ENCODE peak calls at places on chromosomes 7 and 10, in four cellular contexts. G is upper lobe of left lung; L is GM06990; X is CD4-positive, alpha-beta memory T cell. O is an unnamed sample.

GRCh38 chr7:36784991-36785940 is 61.0 kb upstream of the AOAH start:
- DNase-seq in X (peak; percentile 86), G (peak; percentile 65), L (peak; percentile 6), O (peak; percentile 59)

GRCh38 chr7:151628846-151629604 is 109.3 kb upstream of the RHEB start:
- DNase-seq in L (no peak), X (no peak), G (peak; percentile 12), O (no peak)

GRCh38 chr10:129136074-129136473 is 331.0 kb upstream of the MGMT start:
- DNase-seq in L (no peak), G (no peak), X (no peak), O (no peak)

GRCh38 chr7:113199841-113200240 is 81.5 kb upstream of the SMIM30 start:
- DNase-seq in X (no peak), G (no peak), L (no peak), O (no peak)

GRCh38 chr7:108091461-108091831 is 38.7 kb downstream of the LAMB4 start:
- DNase-seq in G (no peak), X (no peak), L (no peak), O (no peak)

GRCh38 chr7:99737726-99738125 is 2.7 kb upstream of the CYP3A7 start:
- DNase-seq in X (no peak), G (no peak), L (no peak), O (no peak)

GRCh38 chr10:102834143-102834542 is 3.1 kb downstream of the CYP17A1 start:
- DNase-seq in G (no peak), L (no peak), X (no peak), O (no peak)

GRCh38 chr10:122419890-122420623 is 34.4 kb upstream of the ARMS2 start:
- DNase-seq in G (no peak), X (no peak), L (no peak), O (no peak)

GRCh38 chr10:96370575-96371157 is 11.9 kb upstream of the OPALIN start:
- DNase-seq in X (peak; percentile 40), L (no peak), G (no peak), O (peak; percentile 59)

GRCh38 chr10:64594072-64594471 is 1072.9 kb downstream of the REEP3 start:
- DNase-seq in G (no peak), L (no peak), X (no peak), O (no peak)

GRCh38 chr7:33882040-33882800 is 23.1 kb upstream of the BMPER start:
- DNase-seq in L (no peak), G (no peak), X (no peak), O (no peak)

GRCh38 chr7:140060788-140061606 is 1.8 kb downstream of the PARP12 start:
- DNase-seq in G (peak; percentile 39), X (no peak), L (no peak), O (no peak)

GRCh38 chr7:108570146-108570755 is 577 bp downstream of the DNAJB9 start:
- DNase-seq in L (no peak), X (peak; percentile 61), G (peak; percentile 73), O (no peak)

GRCh38 chr7:32957326-32958045 is at the start of gene FKBP9:
- DNase-seq in L (peak; percentile 44), X (no peak), G (peak; percentile 95), O (peak; percentile 21)

GRCh38 chr7:104791065-104791464 is 222.9 kb upstream of the KMT2E start:
- DNase-seq in G (no peak), X (no peak), L (no peak), O (no peak)

GRCh38 chr7:31122649-31123058 is 70.5 kb downstream of the ADCYAP1R1 start:
- DNase-seq in X (peak; percentile 34), L (peak; percentile 15), G (peak; percentile 55), O (peak; percentile 10)

GRCh38 chr10:4242561-4243035 is 457.6 kb upstream of the KLF6 start:
- DNase-seq in X (no peak), G (no peak), L (no peak), O (no peak)

GRCh38 chr10:59331661-59332060 is 30.7 kb downstream of the FAM13C start:
- DNase-seq in G (no peak), L (no peak), X (no peak), O (no peak)

GRCh38 chr10:35420044-35420443 is 83.7 kb downstream of the CCNY start:
- DNase-seq in G (no peak), X (no peak), L (no peak), O (no peak)

GRCh38 chr7:18846765-18847215 is 270.6 kb downstream of the TWIST1 start:
- DNase-seq in X (no peak), G (no peak), L (no peak), O (no peak)

GRCh38 chr10:3961082-3961481 is 176.1 kb upstream of the KLF6 start:
- DNase-seq in X (peak; percentile 72), G (no peak), L (no peak), O (no peak)

GRCh38 chr10:102118867-102119266 is 1.3 kb downstream of the LDB1 start:
- DNase-seq in L (peak; percentile 34), G (peak; percentile 76), X (no peak), O (no peak)

DNA sequence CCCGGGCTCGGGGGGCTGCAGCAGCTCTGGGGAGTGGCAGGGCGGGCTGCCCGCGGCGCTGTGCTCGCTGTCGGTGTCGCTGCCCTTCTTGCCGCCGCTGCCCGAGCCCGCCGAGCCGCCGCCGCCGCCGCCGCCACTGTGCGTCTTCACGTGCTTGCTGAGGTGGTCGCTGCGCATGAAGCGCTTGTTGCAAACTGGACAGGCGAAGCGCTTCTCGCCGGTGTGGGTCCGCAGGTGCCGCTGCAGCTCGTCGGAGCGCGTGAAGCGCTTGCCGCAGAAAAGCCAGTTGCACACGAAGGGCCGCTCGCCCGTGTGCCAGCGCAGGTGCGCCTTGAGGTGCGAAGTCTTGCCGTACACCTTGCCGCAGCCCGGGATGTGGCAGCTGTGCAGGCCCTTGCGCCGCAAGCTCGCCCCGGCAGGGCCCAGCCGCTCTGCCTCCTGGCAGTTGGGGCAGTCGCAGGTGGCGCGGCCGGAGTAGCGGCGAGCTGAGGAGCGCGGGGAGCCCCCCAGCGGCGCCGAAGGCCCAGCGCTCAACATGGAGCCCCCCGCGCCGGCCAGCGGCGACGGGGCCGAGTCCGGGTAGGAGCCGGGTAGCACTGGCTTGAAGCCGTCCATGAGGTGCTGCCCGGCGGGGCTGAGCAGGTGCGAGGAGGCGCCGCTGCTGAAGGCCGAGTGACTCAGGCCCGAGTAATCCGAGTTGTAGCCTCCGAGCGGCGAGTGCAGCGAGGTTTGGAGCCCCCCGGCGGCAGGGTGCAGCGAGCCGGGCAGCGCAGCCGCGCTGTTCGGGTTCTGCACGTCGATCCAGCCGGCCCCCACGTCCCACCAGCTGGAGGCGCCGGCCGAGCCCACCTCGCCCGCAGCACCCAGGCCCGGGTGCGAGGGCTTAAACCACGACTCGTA is 2.1 kb downstream of the SP8 start:
- DNase-seq in L (no peak), X (no peak), G (no peak), O (no peak)
- H3K27me3 ChIP-seq in L (no peaks in the 10 kb centered on the region), X (peaks cover 30% of the 10 kb centered on the region), G (peaks cover 54% of the 10 kb centered on the region), O (peaks cover 33% of the 10 kb centered on the region)

GRCh38 chr7:133099887-133100286 is 18.0 kb upstream of the CHCHD3 start:
- DNase-seq in X (no peak), G (no peak), L (no peak), O (no peak)
- H3K27me3 ChIP-seq in X (no peaks in the 10 kb centered on the region), G (no peaks in the 10 kb centered on the region), L (peaks cover 2% of the 10 kb centered on the region), O (no peaks in the 10 kb centered on the region)

DNA sequence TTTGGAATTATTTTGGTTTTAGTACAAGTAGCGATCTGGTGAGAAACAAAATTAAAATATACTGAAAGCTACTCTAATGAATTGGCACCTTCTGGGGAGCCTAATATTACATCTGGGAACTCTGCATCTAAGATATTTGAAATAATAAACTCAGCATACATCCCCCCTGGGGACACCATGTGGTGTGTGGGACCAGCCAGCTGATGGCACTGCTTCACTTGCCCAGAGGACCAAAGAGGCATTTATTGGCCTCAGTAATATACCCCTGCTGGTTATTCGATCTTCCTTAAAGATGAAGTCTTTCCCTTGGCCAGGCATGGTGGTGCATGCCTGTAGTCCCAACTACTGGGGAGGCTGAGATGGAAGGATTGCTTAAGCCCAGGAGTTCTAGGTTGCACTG is 195.1 kb upstream of the AUTS2 start:
- DNase-seq in G (no peak), L (no peak), X (no peak), O (no peak)
- H3K27me3 ChIP-seq in G (no peaks in the 10 kb centered on the region), L (no peaks in the 10 kb centered on the region), X (no peaks in the 10 kb centered on the region), O (no peaks in the 10 kb centered on the region)

DNA sequence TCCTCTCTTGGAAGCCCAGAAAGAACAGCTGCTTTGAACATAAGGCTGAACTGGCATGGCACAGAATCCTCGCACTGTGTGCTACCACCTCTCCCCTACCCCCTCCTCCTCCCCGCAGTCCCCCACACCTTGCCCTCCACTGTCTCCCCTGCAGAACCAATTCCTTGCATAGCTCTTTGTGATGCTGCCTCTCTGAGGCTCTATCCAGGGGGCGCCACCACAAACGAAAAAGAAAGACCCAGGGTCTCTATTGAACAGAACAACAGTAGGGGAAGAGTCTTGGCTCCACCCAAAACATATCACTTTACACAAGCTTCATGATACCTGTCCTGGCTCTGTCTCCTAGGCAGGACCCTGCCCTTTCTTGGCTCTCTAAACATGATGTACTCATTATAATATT is 26.2 kb upstream of the EBLN1 start:
- DNase-seq in L (no peak), X (no peak), G (no peak), O (no peak)
- H3K27me3 ChIP-seq in L (no peaks in the 10 kb centered on the region), X (no peaks in the 10 kb centered on the region), G (no peaks in the 10 kb centered on the region), O (peaks cover 6% of the 10 kb centered on the region)

DNA sequence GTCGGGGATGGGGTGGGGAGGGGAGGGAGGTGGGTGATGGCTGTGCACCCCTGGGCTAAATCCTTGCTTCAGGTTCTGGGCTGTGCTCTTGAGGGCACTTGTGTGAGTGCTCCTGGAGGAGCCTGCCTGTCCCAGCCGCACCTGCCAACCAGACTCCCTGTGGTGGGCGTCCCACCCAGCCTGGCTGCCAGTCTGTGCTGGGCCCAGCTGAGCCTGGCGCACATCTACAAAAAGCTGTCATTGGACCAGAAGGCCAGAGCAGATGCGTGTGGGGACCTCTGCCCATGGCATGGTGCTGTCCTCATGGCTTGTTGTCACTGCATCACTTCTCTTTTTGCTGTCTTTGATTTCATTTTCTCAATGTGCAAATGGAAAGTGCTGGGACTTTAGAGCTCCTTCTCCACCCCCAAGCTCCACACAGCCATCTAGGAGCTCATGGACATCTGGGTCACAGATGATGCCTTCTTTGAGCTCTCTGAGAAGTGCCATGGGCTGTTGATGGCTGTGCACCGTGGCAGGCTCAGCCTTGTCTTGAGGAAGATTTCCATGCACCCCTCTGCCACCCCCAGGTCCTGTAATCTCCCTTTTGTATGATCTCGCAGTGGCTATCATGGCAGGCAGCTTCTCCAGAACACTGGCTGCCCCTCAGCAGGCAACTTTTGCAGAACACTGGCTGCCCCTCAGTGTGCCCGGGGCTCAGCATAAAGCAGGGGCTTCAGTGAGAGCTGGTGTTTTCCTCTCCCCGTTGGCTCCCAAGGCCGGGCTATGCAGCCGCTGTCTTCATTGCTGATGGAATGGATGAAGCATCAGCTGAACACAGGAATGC is 83.9 kb downstream of the ADCY1 start:
- DNase-seq in X (no peak), G (no peak), L (no peak), O (no peak)
- H3K27me3 ChIP-seq in X (no peaks in the 10 kb centered on the region), G (no peaks in the 10 kb centered on the region), L (no peaks in the 10 kb centered on the region), O (no peaks in the 10 kb centered on the region)

GRCh38 chr7:101572156-101572555 is 56.9 kb downstream of the MYL10 start:
- DNase-seq in X (no peak), G (no peak), L (no peak), O (no peak)

GRCh38 chr7:101575731-101576130 is 53.4 kb downstream of the MYL10 start:
- DNase-seq in X (no peak), L (no peak), G (no peak), O (no peak)

GRCh38 chr7:101576993-101577392 is 52.1 kb downstream of the MYL10 start:
- DNase-seq in L (no peak), G (no peak), X (no peak), O (no peak)

GRCh38 chr7:101580596-101580995 is 48.5 kb downstream of the MYL10 start:
- DNase-seq in G (no peak), X (no peak), L (no peak), O (no peak)

GRCh38 chr7:101575168-101575567 is 53.9 kb downstream of the MYL10 start:
- DNase-seq in X (no peak), L (no peak), G (no peak), O (no peak)
- H3K27me3 ChIP-seq in X (no peaks in the 10 kb centered on the region), L (no peaks in the 10 kb centered on the region), G (no peaks in the 10 kb centered on the region), O (no peaks in the 10 kb centered on the region)

O was measured in naive thymus-derived CD4-positive, alpha-beta T cell.